ENCODE peak calls at places on chromosomes 6 and 20, in eight cellular contexts. Q is upper lobe of left lung; H is lung; O is CD4-positive, alpha-beta memory T cell; C is aorta; T is Peyer's patch; J is ovary; B is GM23338. N is an unnamed sample.

GRCh38 chr6:90401933-90402830 is 105.5 kb upstream of the BACH2 start:
- DNase-seq in O (peak; percentile 57), T (no peak), Q (no peak), H (no peak), B (no peak), J (no peak), C (no peak), N (peak; percentile 89)

GRCh38 chr6:85810558-85810957 is 167.9 kb upstream of the SYNCRIP start:
- DNase-seq in O (no peak), Q (no peak), C (no peak), B (no peak), H (no peak), J (no peak), T (no peak), N (no peak)

GRCh38 chr20:44717986-44718385 is 2.8 kb downstream of the CCN5 start:
- DNase-seq in T (no peak), Q (no peak), C (no peak), O (no peak), B (peak; percentile 69), H (no peak), J (peak; percentile 25), N (no peak)

GRCh38 chr20:38091447-38092216 is 58.1 kb downstream of the RPRD1B start:
- DNase-seq in Q (no peak), O (no peak), B (no peak), C (no peak), J (no peak), T (no peak), H (no peak), N (peak; percentile 4)

GRCh38 chr20:1180949-1181348 is 3.8 kb downstream of the TMEM74B start:
- DNase-seq in H (no peak), T (no peak), Q (peak; percentile 64), J (no peak), B (no peak), C (no peak), O (no peak), N (no peak)

GRCh38 chr6:7727951-7728854 is 2.3 kb downstream of the BMP6 start:
- DNase-seq in O (peak; percentile 48), B (peak; percentile 76), Q (peak; percentile 85), C (peak; percentile 48), T (no peak), J (peak; percentile 44), H (no peak), N (no peak)

GRCh38 chr20:19757973-19758887 is at the start of gene RIN2:
- DNase-seq in B (peak; percentile 98), J (peak; percentile 88), O (no peak), C (peak; percentile 95), Q (peak; percentile 93), T (peak; percentile 92), H (peak; percentile 90), N (no peak)

GRCh38 chr20:19757487-19757972 is 528 bp upstream of the RIN2 start:
- DNase-seq in B (peak; percentile 79), T (peak; percentile 84), J (peak; percentile 91), H (peak; percentile 77), Q (peak; percentile 95), O (no peak), C (peak; percentile 93), N (no peak)

GRCh38 chr6:167722634-167723309 is 103.9 kb upstream of the AFDN start:
- DNase-seq in C (no peak), B (no peak), J (no peak), H (no peak), T (no peak), O (no peak), Q (peak; percentile 57), N (no peak)

GRCh38 chr6:153392156-153392555 is 261.1 kb upstream of the RGS17 start:
- DNase-seq in O (no peak), C (no peak), H (no peak), J (no peak), Q (no peak), B (no peak), T (no peak), N (peak; percentile 4)

GRCh38 chr6:144139817-144140216 is 10.5 kb upstream of the STX11 start:
- DNase-seq in O (no peak), T (no peak), Q (no peak), B (no peak), J (no peak), H (no peak), C (no peak), N (no peak)

GRCh38 chr6:26268659-26269402 is 96.2 kb upstream of the BTN3A2 start:
- DNase-seq in Q (no peak), C (no peak), B (peak; percentile 96), O (no peak), H (no peak), J (no peak), T (peak; percentile 59), N (no peak)

GRCh38 chr6:157023958-157024357 is 246.8 kb downstream of the ARID1B start:
- DNase-seq in T (no peak), C (no peak), J (no peak), B (no peak), H (no peak), Q (no peak), O (no peak), N (no peak)

GRCh38 chr6:157021267-157022021 is 244.3 kb downstream of the ARID1B start:
- DNase-seq in O (peak; percentile 93), B (peak; percentile 93), C (peak; percentile 96), Q (peak; percentile 97), T (peak; percentile 94), J (peak; percentile 93), H (peak; percentile 90), N (peak; percentile 92)

GRCh38 chr6:157020398-157021266 is 243.5 kb downstream of the ARID1B start:
- DNase-seq in O (peak; percentile 74), Q (peak; percentile 92), C (peak; percentile 73), H (peak; percentile 69), B (peak; percentile 83), J (no peak), T (no peak), N (no peak)

GRCh38 chr6:157019733-157020132 is 242.6 kb downstream of the ARID1B start:
- DNase-seq in H (no peak), B (no peak), O (no peak), C (no peak), J (no peak), Q (no peak), T (no peak), N (peak; percentile 37)

GRCh38 chr6:157022022-157022740 is 245.0 kb downstream of the ARID1B start:
- DNase-seq in B (peak; percentile 88), Q (peak; percentile 97), J (peak; percentile 93), T (peak; percentile 94), H (peak; percentile 88), O (peak; percentile 84), C (peak; percentile 92), N (peak; percentile 83)
- H3K4me1 ChIP-seq in B (peaks cover 40% of the 10 kb centered on the region), Q (peaks cover 30% of the 10 kb centered on the region), J (peaks cover 10% of the 10 kb centered on the region), T (no peaks in the 10 kb centered on the region), H (peaks cover 1% of the 10 kb centered on the region), O (peaks cover 31% of the 10 kb centered on the region), C (peaks cover 2% of the 10 kb centered on the region), N (peaks cover 14% of the 10 kb centered on the region)

GRCh38 chr6:105795913-105796517 is 290.1 kb upstream of the PRDM1 start:
- DNase-seq in C (no peak), T (no peak), Q (no peak), B (peak; percentile 15), H (no peak), J (no peak), O (no peak), N (no peak)

GRCh38 chr6:105800398-105800797 is 285.7 kb upstream of the PRDM1 start:
- DNase-seq in H (no peak), B (no peak), O (no peak), C (no peak), J (no peak), Q (no peak), T (no peak), N (no peak)

GRCh38 chr6:105799051-105799450 is 287.1 kb upstream of the PRDM1 start:
- DNase-seq in Q (no peak), B (no peak), C (no peak), J (peak; percentile 21), H (no peak), T (no peak), O (no peak), N (no peak)

GRCh38 chr6:105797313-105797970 is 288.7 kb upstream of the PRDM1 start:
- DNase-seq in Q (no peak), B (no peak), T (no peak), H (no peak), O (no peak), J (no peak), C (no peak), N (no peak)

GRCh38 chr6:105798057-105798456 is 288.1 kb upstream of the PRDM1 start:
- DNase-seq in J (no peak), O (no peak), T (no peak), B (no peak), Q (no peak), H (no peak), C (no peak), N (no peak)
- H3K27ac ChIP-seq in J (peak overlapping the region; percentile 55), O (no peak overlapping the region), T (peak overlapping the region; percentile 43), B (no peak overlapping the region), Q (no peak overlapping the region), H (no peak overlapping the region), C (no peak overlapping the region), N (no peak overlapping the region)

GRCh38 chr6:138160329-138161117 is 1.2 kb upstream of the ARFGEF3 start:
- DNase-seq in Q (no peak), J (no peak), C (no peak), B (no peak), O (no peak), H (no peak), T (no peak), N (no peak)

GRCh38 chr6:138161118-138161433 is 663 bp upstream of the ARFGEF3 start:
- DNase-seq in Q (no peak), O (no peak), B (peak; percentile 51), J (no peak), C (no peak), T (no peak), H (no peak), N (no peak)

GRCh38 chr6:138161434-138162103 is at the start of gene ARFGEF3:
- DNase-seq in C (peak; percentile 47), J (peak; percentile 33), T (peak; percentile 84), O (peak; percentile 48), Q (peak; percentile 95), B (peak; percentile 82), H (peak; percentile 64), N (peak; percentile 47)

GRCh38 chr6:138162104-138162946 is 586 bp downstream of the ARFGEF3 start:
- DNase-seq in Q (no peak), C (peak; percentile 50), O (no peak), T (peak; percentile 64), H (no peak), J (no peak), B (peak; percentile 59), N (no peak)

DNA sequence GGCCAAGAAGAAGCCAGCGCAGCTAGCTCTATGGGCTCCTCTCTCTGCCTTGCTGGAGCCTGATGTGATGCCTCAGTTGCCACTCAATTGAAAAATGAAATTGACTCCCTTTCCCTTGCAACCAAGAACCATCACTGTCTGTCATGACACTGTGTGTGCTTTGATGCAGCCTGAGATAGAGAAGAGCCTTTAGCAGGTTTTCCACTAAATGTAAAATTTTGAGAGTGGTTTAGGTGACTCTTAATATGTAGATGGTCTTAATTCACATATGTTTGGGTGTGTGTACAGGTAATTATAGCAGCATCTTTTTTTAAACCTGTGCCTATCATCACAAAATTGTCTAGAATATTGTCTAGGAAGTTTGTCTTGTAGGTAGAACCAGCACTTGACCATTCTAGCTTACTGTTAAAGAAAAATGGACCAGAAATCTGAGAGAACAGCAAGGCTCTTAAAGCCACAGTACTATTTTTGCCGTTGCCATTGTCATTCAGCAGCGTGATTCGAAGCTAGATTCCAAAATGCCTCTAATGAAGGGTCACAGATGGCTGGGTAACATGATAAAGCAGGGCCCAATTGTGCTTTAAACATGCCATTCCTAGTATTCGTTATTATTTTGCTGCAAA is 1.3 kb downstream of the ARFGEF3 start:
- DNase-seq in T (no peak), B (peak; percentile 43), H (no peak), O (no peak), C (no peak), J (no peak), Q (no peak), N (no peak)
- H3K4me3 ChIP-seq in T (peak overlapping the region; percentile 38), B (peak overlapping the region; percentile 90), H (peak overlapping the region; percentile 64), O (no peak overlapping the region), C (no peak overlapping the region), J (no peak overlapping the region), Q (peak overlapping the region; percentile 69), N (no peak overlapping the region)

GRCh38 chr6:164359036-164359435 is 944.5 kb downstream of the QKI start:
- DNase-seq in O (no peak), T (no peak), H (no peak), C (no peak), Q (no peak), J (no peak), B (no peak), N (no peak)
- H3K4me1 ChIP-seq in O (no peaks in the 10 kb centered on the region), T (no peaks in the 10 kb centered on the region), H (peaks cover 1% of the 10 kb centered on the region), C (no peaks in the 10 kb centered on the region), Q (no peaks in the 10 kb centered on the region), J (no peaks in the 10 kb centered on the region), B (peaks cover 6% of the 10 kb centered on the region), N (no peaks in the 10 kb centered on the region)